ENCODE peak calls at places on chromosome 7, in four cellular contexts. One of them, this sample, is unnamed. For H3K4me1 and H3K9me3, the result is how much of the 10 kb centered on the place peaks cover.

GRCh38 chr7:134327896-134328295 is 11.2 kb upstream of the SLC35B4 start:
- DNase-seq in neuronal stem cell: peak
- DNase-seq in aorta: no peak
- DNase-seq in GM23248: peak
- DNase-seq in this sample: peak

GRCh38 chr7:107318523-107319160 is 149.8 kb downstream of the HBP1 start:
- DNase-seq in aorta: no peak
- DNase-seq in GM23248: peak
- DNase-seq in neuronal stem cell: no peak
- DNase-seq in this sample: no peak

GRCh38 chr7:123792547-123792946 is 43.7 kb upstream of the WASL start:
- DNase-seq in neuronal stem cell: no peak
- DNase-seq in aorta: no peak
- DNase-seq in GM23248: no peak
- DNase-seq in this sample: no peak

GRCh38 chr7:154837622-154838021 is 165.3 kb downstream of the PAXIP1 start:
- DNase-seq in neuronal stem cell: no peak
- DNase-seq in aorta: no peak
- DNase-seq in GM23248: no peak
- DNase-seq in this sample: no peak

GRCh38 chr7:35339811-35340210 is 85.9 kb upstream of the TBX20 start:
- DNase-seq in aorta: no peak
- DNase-seq in GM23248: no peak
- DNase-seq in neuronal stem cell: no peak
- DNase-seq in this sample: no peak

GRCh38 chr7:46660402-46660801 is 739.3 kb upstream of the IGFBP3 start:
- DNase-seq in GM23248: peak
- DNase-seq in neuronal stem cell: no peak
- DNase-seq in aorta: no peak
- DNase-seq in this sample: no peak

GRCh38 chr7:140435252-140435895 is 31.5 kb downstream of the RAB19 start:
- DNase-seq in aorta: no peak
- DNase-seq in neuronal stem cell: no peak
- DNase-seq in GM23248: no peak
- DNase-seq in this sample: no peak

GRCh38 chr7:107291434-107291833 is 122.6 kb downstream of the HBP1 start:
- DNase-seq in aorta: no peak
- DNase-seq in GM23248: no peak
- DNase-seq in neuronal stem cell: no peak
- DNase-seq in this sample: peak

GRCh38 chr7:102875700-102876192 is 37.1 kb upstream of the LRRC17 start:
- DNase-seq in GM23248: peak
- DNase-seq in neuronal stem cell: no peak
- DNase-seq in aorta: no peak
- DNase-seq in this sample: no peak

GRCh38 chr7:152760384-152761115 is 998 bp downstream of the ACTR3B start:
- DNase-seq in aorta: no peak
- DNase-seq in neuronal stem cell: no peak
- DNase-seq in GM23248: peak
- DNase-seq in this sample: peak

GRCh38 chr7:83796760-83797159 is 147.8 kb upstream of the SEMA3E start:
- DNase-seq in neuronal stem cell: no peak
- DNase-seq in GM23248: no peak
- DNase-seq in aorta: no peak
- DNase-seq in this sample: no peak

GRCh38 chr7:70492641-70493040 is 639.3 kb upstream of the GALNT17 start:
- DNase-seq in GM23248: no peak
- DNase-seq in aorta: no peak
- DNase-seq in neuronal stem cell: no peak
- DNase-seq in this sample: no peak

GRCh38 chr7:37198188-37198905 is 250.3 kb downstream of the ELMO1 start:
- DNase-seq in neuronal stem cell: no peak
- DNase-seq in aorta: no peak
- DNase-seq in GM23248: no peak
- DNase-seq in this sample: peak

GRCh38 chr7:28440055-28440601 is 27.8 kb downstream of the CREB5 start:
- DNase-seq in neuronal stem cell: no peak
- DNase-seq in aorta: no peak
- DNase-seq in GM23248: no peak
- DNase-seq in this sample: no peak

GRCh38 chr7:21507627-21508343 is 35.1 kb upstream of the DNAH11 start:
- DNase-seq in GM23248: peak
- DNase-seq in neuronal stem cell: peak
- DNase-seq in aorta: no peak
- DNase-seq in this sample: peak

GRCh38 chr7:105691029-105691691 is 109.9 kb upstream of the EFCAB10 start:
- DNase-seq in neuronal stem cell: no peak
- DNase-seq in GM23248: peak
- DNase-seq in aorta: peak
- DNase-seq in this sample: peak

GRCh38 chr7:29865526-29865925 is 59.2 kb downstream of the WIPF3 start:
- DNase-seq in neuronal stem cell: no peak
- DNase-seq in GM23248: peak
- DNase-seq in aorta: peak
- DNase-seq in this sample: no peak

GRCh38 chr7:10121641-10122040 is 852.0 kb upstream of the PHF14 start:
- DNase-seq in GM23248: no peak
- DNase-seq in neuronal stem cell: peak
- DNase-seq in aorta: no peak
- DNase-seq in this sample: peak

GRCh38 chr7:16204953-16205352 is 216.4 kb downstream of the CRPPA start:
- DNase-seq in neuronal stem cell: peak
- DNase-seq in aorta: no peak
- DNase-seq in GM23248: no peak
- DNase-seq in this sample: peak

GRCh38 chr7:29866490-29866930 is 60.2 kb downstream of the WIPF3 start:
- DNase-seq in aorta: peak
- DNase-seq in neuronal stem cell: no peak
- DNase-seq in GM23248: peak
- DNase-seq in this sample: no peak

GRCh38 chr7:81882086-81882485 is 112.2 kb upstream of the HGF start:
- DNase-seq in neuronal stem cell: no peak
- DNase-seq in aorta: no peak
- DNase-seq in GM23248: peak
- DNase-seq in this sample: no peak

GRCh38 chr7:121107923-121108498 is 119.5 kb downstream of the CPED1 start:
- DNase-seq in GM23248: peak
- DNase-seq in neuronal stem cell: peak
- DNase-seq in aorta: no peak
- DNase-seq in this sample: no peak

GRCh38 chr7:44618754-44619153 is 12.3 kb downstream of the OGDH start:
- DNase-seq in aorta: no peak
- DNase-seq in GM23248: no peak
- DNase-seq in neuronal stem cell: no peak
- DNase-seq in this sample: no peak
- H3K4me1 ChIP-seq in aorta: under half
- H3K4me1 ChIP-seq in GM23248: under half
- H3K4me1 ChIP-seq in neuronal stem cell: under half
- H3K4me1 ChIP-seq in this sample: under half

GRCh38 chr7:42550706-42551470 is 313.9 kb upstream of the GLI3 start:
- DNase-seq in neuronal stem cell: no peak
- DNase-seq in GM23248: peak
- DNase-seq in aorta: no peak
- DNase-seq in this sample: no peak

GRCh38 chr7:42545049-42545724 is 308.2 kb upstream of the GLI3 start:
- DNase-seq in neuronal stem cell: no peak
- DNase-seq in GM23248: no peak
- DNase-seq in aorta: no peak
- DNase-seq in this sample: no peak

GRCh38 chr7:42552227-42552626 is 315.2 kb upstream of the GLI3 start:
- DNase-seq in neuronal stem cell: no peak
- DNase-seq in aorta: no peak
- DNase-seq in GM23248: no peak
- DNase-seq in this sample: no peak

GRCh38 chr7:42549866-42550485 is 313.0 kb upstream of the GLI3 start:
- DNase-seq in neuronal stem cell: no peak
- DNase-seq in aorta: no peak
- DNase-seq in GM23248: peak
- DNase-seq in this sample: no peak

GRCh38 chr7:42549212-42549611 is 312.2 kb upstream of the GLI3 start:
- DNase-seq in GM23248: no peak
- DNase-seq in aorta: no peak
- DNase-seq in neuronal stem cell: no peak
- DNase-seq in this sample: no peak
- H3K9me3 ChIP-seq in GM23248: under half
- H3K9me3 ChIP-seq in aorta: under half
- H3K9me3 ChIP-seq in neuronal stem cell: under half
- H3K9me3 ChIP-seq in this sample: under half

GRCh38 chr7:23717788-23718187 is 7.8 kb downstream of the STK31 start:
- DNase-seq in GM23248: no peak
- DNase-seq in aorta: no peak
- DNase-seq in neuronal stem cell: no peak
- DNase-seq in this sample: no peak

GRCh38 chr7:23721456-23721855 is 11.4 kb downstream of the STK31 start:
- DNase-seq in GM23248: no peak
- DNase-seq in neuronal stem cell: no peak
- DNase-seq in aorta: no peak
- DNase-seq in this sample: no peak
- H3K4me1 ChIP-seq in GM23248: under half
- H3K4me1 ChIP-seq in neuronal stem cell: under half
- H3K4me1 ChIP-seq in aorta: under half
- H3K4me1 ChIP-seq in this sample: under half

GRCh38 chr7:50631100-50631499 is 65.9 kb upstream of the DDC start:
- DNase-seq in neuronal stem cell: no peak
- DNase-seq in GM23248: no peak
- DNase-seq in aorta: no peak
- DNase-seq in this sample: no peak
- H3K9me3 ChIP-seq in neuronal stem cell: under half
- H3K9me3 ChIP-seq in GM23248: under half
- H3K9me3 ChIP-seq in aorta: under half
- H3K9me3 ChIP-seq in this sample: under half

DNA sequence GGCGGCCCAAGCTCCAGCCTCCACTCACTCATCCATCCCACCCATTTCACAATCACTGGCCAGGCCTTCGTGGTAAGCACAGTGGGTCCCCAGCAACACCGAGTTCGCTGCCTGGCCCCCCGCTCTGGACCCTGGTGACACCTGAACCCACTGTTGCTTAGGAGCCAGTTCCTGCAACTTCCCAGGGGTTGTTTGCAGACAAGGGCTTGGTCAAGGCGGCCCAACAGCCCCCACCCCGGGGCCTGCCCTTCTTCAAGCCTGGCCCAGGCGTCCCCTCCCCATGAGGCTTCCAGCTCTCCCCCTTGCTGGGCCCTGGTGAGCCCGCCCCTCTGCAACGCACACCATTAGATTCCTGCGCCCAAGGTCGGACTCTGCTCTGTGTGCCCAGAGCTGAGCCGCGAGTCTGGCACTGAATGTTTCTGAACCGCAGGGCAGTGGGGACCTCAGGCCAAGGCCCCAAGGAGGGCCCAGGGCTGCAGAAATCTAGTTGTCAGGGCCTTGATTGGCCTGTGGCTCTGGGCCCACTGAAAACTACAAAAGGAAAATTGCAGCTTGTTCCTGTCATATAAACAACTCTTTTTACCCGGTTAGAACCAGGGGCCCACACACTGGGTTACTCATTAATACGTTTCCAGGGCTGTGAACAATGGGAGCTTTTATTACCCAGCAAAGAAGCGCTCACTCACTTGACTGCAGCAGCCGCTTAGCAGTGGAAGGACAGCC is 2.1 kb upstream of the COX19 start:
- DNase-seq in aorta: no peak
- DNase-seq in GM23248: no peak
- DNase-seq in neuronal stem cell: no peak
- DNase-seq in this sample: peak
- H3K4me1 ChIP-seq in aorta: under half
- H3K4me1 ChIP-seq in GM23248: under half
- H3K4me1 ChIP-seq in neuronal stem cell: under half
- H3K4me1 ChIP-seq in this sample: under half

GRCh38 chr7:158520825-158521224 is 66.8 kb downstream of the PTPRN2 start:
- DNase-seq in GM23248: no peak
- DNase-seq in aorta: no peak
- DNase-seq in neuronal stem cell: no peak
- DNase-seq in this sample: no peak

GRCh38 chr7:158517072-158517471 is 70.6 kb downstream of the PTPRN2 start:
- DNase-seq in aorta: no peak
- DNase-seq in GM23248: no peak
- DNase-seq in neuronal stem cell: no peak
- DNase-seq in this sample: no peak

GRCh38 chr7:158516524-158516923 is 71.1 kb downstream of the PTPRN2 start:
- DNase-seq in aorta: no peak
- DNase-seq in neuronal stem cell: no peak
- DNase-seq in GM23248: no peak
- DNase-seq in this sample: no peak

GRCh38 chr7:158517571-158517970 is 70.1 kb downstream of the PTPRN2 start:
- DNase-seq in GM23248: no peak
- DNase-seq in neuronal stem cell: no peak
- DNase-seq in aorta: no peak
- DNase-seq in this sample: no peak

GRCh38 chr7:158518915-158519640 is 68.5 kb downstream of the PTPRN2 start:
- DNase-seq in neuronal stem cell: no peak
- DNase-seq in aorta: no peak
- DNase-seq in GM23248: no peak
- DNase-seq in this sample: no peak
- H3K9me3 ChIP-seq in neuronal stem cell: under half
- H3K9me3 ChIP-seq in aorta: under half
- H3K9me3 ChIP-seq in GM23248: under half
- H3K9me3 ChIP-seq in this sample: under half

This sample was measured in HAP-1.